ENCODE peak calls at places on chromosome 1, in six cellular contexts. F is HT1080; X is stimulated activated effector memory CD8-positive, alpha-beta T cell treated with anti-CD3 and anti-CD28 coated beads, Interleukin-12 subunit alpha, Interleukin-12 subunit beta, amount 100 ng/mL, for 72 hours; K is D341Med; H is iris pigment epithelial cell; Q is left colon. L is an unnamed sample.

GRCh38 chr1:161086457-161086856 is 2.9 kb downstream of the NECTIN4 start:
- DNase-seq in H (no peak), F (no peak), Q (no peak), K (no peak), X (no peak), L (peak; percentile 59)

GRCh38 chr1:229855999-229856650 is 210.9 kb upstream of the GALNT2 start:
- DNase-seq in Q (peak; percentile 29), X (no peak), F (no peak), K (no peak), H (no peak), L (no peak)

GRCh38 chr1:92169161-92169560 is 48.6 kb upstream of the C1orf146 start:
- DNase-seq in H (no peak), Q (no peak), K (no peak), X (no peak), F (no peak), L (no peak)

GRCh38 chr1:211541715-211542477 is 37.1 kb downstream of the SLC30A1 start:
- DNase-seq in K (no peak), F (no peak), H (peak; percentile 34), Q (peak; percentile 46), X (no peak), L (no peak)

GRCh38 chr1:165144757-165145397 is 211.6 kb downstream of the LMX1A start:
- DNase-seq in Q (peak; percentile 28), X (no peak), H (peak; percentile 58), K (peak; percentile 81), F (peak; percentile 53), L (no peak)

GRCh38 chr1:207824691-207825090 is 72.8 kb downstream of the CD46 start:
- DNase-seq in K (no peak), F (no peak), Q (no peak), X (no peak), H (peak; percentile 83), L (peak; percentile 84)

GRCh38 chr1:229347528-229347927 is 4.7 kb upstream of the CCSAP start:
- DNase-seq in H (no peak), K (no peak), X (no peak), Q (no peak), F (no peak), L (no peak)

GRCh38 chr1:174344162-174344561 is 103.6 kb upstream of the GPR52 start:
- DNase-seq in H (no peak), K (no peak), Q (no peak), X (no peak), F (no peak), L (no peak)

GRCh38 chr1:117636637-117637425 is 31.0 kb downstream of the TENT5C start:
- DNase-seq in K (no peak), X (no peak), H (no peak), F (no peak), Q (no peak), L (no peak)

GRCh38 chr1:174550296-174550695 is 102.5 kb downstream of the GPR52 start:
- DNase-seq in H (no peak), Q (no peak), K (no peak), X (no peak), F (peak; percentile 13), L (no peak)

GRCh38 chr1:23169727-23170335 is 1.2 kb upstream of the LUZP1 start:
- DNase-seq in H (peak; percentile 65), Q (peak; percentile 72), F (no peak), K (peak; percentile 81), X (no peak), L (peak; percentile 83)

GRCh38 chr1:218642033-218642954 is 297.2 kb downstream of the TGFB2 start:
- DNase-seq in K (no peak), X (no peak), Q (no peak), F (no peak), H (peak; percentile 72), L (no peak)

GRCh38 chr1:171883844-171884243 is 42.5 kb downstream of the DNM3 start:
- DNase-seq in Q (no peak), F (no peak), H (no peak), K (no peak), X (no peak), L (no peak)

GRCh38 chr1:50109647-50110075 is 941 bp downstream of the ELAVL4 start:
- DNase-seq in Q (no peak), H (peak; percentile 10), X (no peak), K (no peak), F (no peak), L (no peak)

GRCh38 chr1:30879126-30879786 is 29.3 kb downstream of the SDC3 start:
- DNase-seq in Q (no peak), F (no peak), H (no peak), X (no peak), K (no peak), L (no peak)

GRCh38 chr1:7084232-7084894 is 299.1 kb downstream of the CAMTA1 start:
- DNase-seq in H (no peak), Q (no peak), K (no peak), F (no peak), X (no peak), L (no peak)

GRCh38 chr1:61287014-61287413 is 204.7 kb downstream of the NFIA start:
- DNase-seq in H (peak; percentile 80), Q (no peak), K (no peak), X (no peak), F (peak; percentile 59), L (no peak)

GRCh38 chr1:27145934-27146354 is 9.0 kb downstream of the SLC9A1 start:
- DNase-seq in Q (no peak), H (peak; percentile 97), X (no peak), F (peak; percentile 89), K (no peak), L (no peak)

GRCh38 chr1:165647970-165648369 is 16.9 kb downstream of the MGST3 start:
- DNase-seq in H (no peak), Q (peak; percentile 35), X (no peak), K (no peak), F (no peak), L (no peak)

GRCh38 chr1:27395441-27396195 is 3.2 kb downstream of the GPR3 start:
- DNase-seq in F (peak; percentile 73), H (peak; percentile 41), K (peak; percentile 87), X (peak; percentile 78), Q (peak; percentile 60), L (no peak)

GRCh38 chr1:205445653-205445955 is 10.2 kb downstream of the BLACAT1 start:
- DNase-seq in F (no peak), X (no peak), H (no peak), Q (peak; percentile 16), K (no peak), L (no peak)

GRCh38 chr1:152024228-152024627 is 12.6 kb downstream of the S100A11 start:
- DNase-seq in Q (no peak), X (no peak), K (no peak), F (peak; percentile 20), H (no peak), L (no peak)

GRCh38 chr1:231206856-231207255 is 34.2 kb upstream of the GNPAT start:
- DNase-seq in Q (no peak), H (peak; percentile 41), F (no peak), K (no peak), X (no peak), L (no peak)

GRCh38 chr1:2073382-2074230 is 23.4 kb downstream of the PRKCZ start:
- DNase-seq in F (no peak), X (no peak), K (peak; percentile 71), H (peak; percentile 72), Q (no peak), L (no peak)

GRCh38 chr1:21568006-21568746 is 59.0 kb downstream of the ALPL start:
- DNase-seq in K (no peak), Q (no peak), X (no peak), H (peak; percentile 43), F (no peak), L (no peak)

GRCh38 chr1:155316922-155317321 is 3.8 kb upstream of the RUSC1 start:
- DNase-seq in F (no peak), K (no peak), X (no peak), Q (no peak), H (no peak), L (no peak)

GRCh38 chr1:21072721-21073120 is 104.0 kb downstream of the EIF4G3 start:
- DNase-seq in K (no peak), F (no peak), H (peak; percentile 86), X (no peak), Q (no peak), L (no peak)

GRCh38 chr1:225652726-225653462 is at the start of gene ENAH:
- DNase-seq in Q (peak; percentile 73), F (peak; percentile 14), K (peak; percentile 98), X (peak; percentile 12), H (peak; percentile 85), L (peak; percentile 83)

GRCh38 chr1:145719230-145720079 is at the start of gene CD160:
- DNase-seq in X (no peak), K (no peak), F (no peak), Q (no peak), H (no peak), L (no peak)

GRCh38 chr1:109516872-109517271 is 7.3 kb upstream of the AMIGO1 start:
- DNase-seq in Q (peak; percentile 55), K (no peak), X (no peak), H (no peak), F (no peak), L (no peak)

GRCh38 chr1:84855947-84856660 is 36.9 kb downstream of the LPAR3 start:
- DNase-seq in F (no peak), Q (no peak), X (no peak), K (no peak), H (no peak), L (no peak)

GRCh38 chr1:156675715-156676311 is 1.4 kb downstream of the NES start:
- DNase-seq in X (no peak), H (no peak), Q (no peak), K (no peak), F (no peak), L (no peak)

GRCh38 chr1:206662396-206663092 is 22.2 kb upstream of the MAPKAPK2 start:
- DNase-seq in F (no peak), H (no peak), Q (no peak), K (no peak), X (no peak), L (no peak)

GRCh38 chr1:43732132-43732531 is 24.8 kb downstream of the ST3GAL3 start:
- DNase-seq in Q (no peak), K (peak; percentile 38), H (no peak), X (no peak), F (no peak), L (no peak)

GRCh38 chr1:8409107-8409506 is 91.2 kb downstream of the SLC45A1 start:
- DNase-seq in K (no peak), H (peak; percentile 73), F (no peak), X (no peak), Q (no peak), L (no peak)

GRCh38 chr1:37272626-37273025 is 201.8 kb upstream of the ZC3H12A start:
- DNase-seq in X (no peak), F (no peak), Q (no peak), H (no peak), K (no peak), L (no peak)

GRCh38 chr1:109903371-109903930 is 7.2 kb upstream of the CSF1 start:
- DNase-seq in X (no peak), Q (no peak), K (no peak), H (no peak), F (no peak), L (no peak)

GRCh38 chr1:243731301-243731891 is 118.6 kb downstream of the AKT3 start:
- DNase-seq in K (peak; percentile 49), X (no peak), F (peak; percentile 26), Q (no peak), H (peak; percentile 96), L (no peak)

GRCh38 chr1:112026018-112026417 is 36.5 kb upstream of the KCND3 start:
- DNase-seq in F (peak; percentile 25), H (no peak), X (no peak), K (no peak), Q (no peak), L (no peak)

GRCh38 chr1:21397813-21398188 is 42.1 kb upstream of the NBPF3 start:
- DNase-seq in X (no peak), F (no peak), K (no peak), Q (no peak), H (no peak), L (no peak)